ENCODE peak calls at places on chromosomes 5 and 9, in nine cellular contexts. I is stomach, X is brain microvascular endothelial cell, E is AG09309, Y is ovary, Q is K562, R is WTC11, S is bronchial epithelial cell, L is neural crest cell. O is an unnamed sample.

GRCh38 chr5:125401724-125402622 is 655.5 kb upstream of the ZNF608 start:
- DNase-seq in R (no peak), Y (no peak), E (no peak), X (no peak), L (no peak), I (no peak), Q (no peak), S (peak), O (peak)

GRCh38 chr9:102779341-102779740 is 215.8 kb upstream of the CYLC2 start:
- DNase-seq in Y (no peak), S (no peak), Q (no peak), X (no peak), L (no peak), R (no peak), I (no peak), E (no peak), O (peak)

GRCh38 chr9:36337865-36338264 is 62.2 kb downstream of the RNF38 start:
- DNase-seq in R (no peak), S (peak), L (no peak), X (no peak), Q (no peak), Y (no peak), E (no peak), I (no peak), O (peak)

GRCh38 chr9:131530930-131531832 is at the start of gene UCK1:
- DNase-seq in X (peak), Q (peak), Y (peak), R (peak), I (peak), L (peak), S (peak), E (peak), O (peak)

GRCh38 chr9:31259824-31260223 is 1124.6 kb upstream of the ACO1 start:
- DNase-seq in L (no peak), R (no peak), Q (no peak), Y (no peak), S (no peak), I (no peak), X (no peak), E (no peak), O (no peak)

GRCh38 chr5:153900703-153901395 is 137.9 kb downstream of the FAM114A2 start:
- DNase-seq in X (peak), Q (no peak), L (no peak), R (no peak), S (peak), Y (no peak), I (no peak), E (peak), O (peak)

GRCh38 chr5:158958048-158958994 is 141.4 kb downstream of the EBF1 start:
- DNase-seq in L (no peak), E (no peak), I (no peak), X (no peak), S (no peak), Y (no peak), Q (no peak), R (peak), O (no peak)

GRCh38 chr5:170333161-170333909 is 35.8 kb upstream of the LCP2 start:
- DNase-seq in I (peak), Q (peak), E (no peak), X (no peak), Y (no peak), L (peak), R (peak), S (no peak), O (peak)

GRCh38 chr5:172479034-172479783 is 24.9 kb upstream of the SH3PXD2B start:
- DNase-seq in Q (peak), Y (peak), L (peak), R (peak), I (peak), S (peak), E (peak), X (peak), O (peak)

GRCh38 chr5:75054110-75054930 is 2.0 kb upstream of the GCNT4 start:
- DNase-seq in S (peak), I (peak), X (peak), R (peak), Q (no peak), Y (no peak), E (peak), L (peak), O (no peak)

GRCh38 chr5:75052461-75053285 is at the start of gene GCNT4:
- DNase-seq in L (peak), R (peak), X (no peak), S (no peak), E (no peak), I (peak), Q (no peak), Y (peak), O (peak)

GRCh38 chr5:75055727-75056144 is 3.4 kb upstream of the GCNT4 start:
- DNase-seq in L (no peak), Q (no peak), R (peak), X (peak), E (no peak), S (no peak), I (no peak), Y (no peak), O (no peak)

GRCh38 chr5:75051217-75051751 is 1.1 kb downstream of the GCNT4 start:
- DNase-seq in E (no peak), I (peak), S (no peak), X (no peak), R (no peak), L (no peak), Q (no peak), Y (no peak), O (no peak)

GRCh38 chr5:75053286-75054109 is 1.1 kb upstream of the GCNT4 start:
- DNase-seq in X (peak), E (peak), R (peak), S (peak), Q (peak), I (peak), Y (peak), L (peak), O (peak)
- TF ChIP-seq CTCF in X (peak), E (peak), R (no peak), S (peak), Q (no peak), I (no peak), Y (no peak), L (peak), O (peak)

GRCh38 chr9:72362680-72363139 is 2.3 kb downstream of the ZFAND5 start:
- DNase-seq in R (no peak), Y (peak), Q (peak), X (peak), L (peak), E (peak), I (peak), S (peak), O (peak)
- TF ChIP-seq CTCF in R (no peak), Y (no peak), Q (no peak), X (no peak), L (no peak), E (no peak), I (no peak), S (no peak), O (no peak)

GRCh38 chr9:38309324-38310195 is 82.9 kb upstream of the ALDH1B1 start:
- DNase-seq in L (no peak), Y (peak), S (no peak), E (no peak), Q (no peak), R (no peak), X (no peak), I (no peak), O (no peak)

GRCh38 chr9:38313421-38313820 is 79.1 kb upstream of the ALDH1B1 start:
- DNase-seq in I (no peak), Y (no peak), Q (no peak), X (no peak), S (no peak), E (no peak), R (no peak), L (no peak), O (no peak)

GRCh38 chr9:38311382-38312270 is 80.9 kb upstream of the ALDH1B1 start:
- DNase-seq in E (no peak), L (no peak), X (no peak), Y (peak), S (no peak), Q (no peak), R (no peak), I (no peak), O (no peak)

GRCh38 chr9:38315085-38315595 is 77.4 kb upstream of the ALDH1B1 start:
- DNase-seq in S (no peak), X (no peak), R (no peak), Q (no peak), L (no peak), Y (no peak), I (no peak), E (no peak), O (no peak)

DNA sequence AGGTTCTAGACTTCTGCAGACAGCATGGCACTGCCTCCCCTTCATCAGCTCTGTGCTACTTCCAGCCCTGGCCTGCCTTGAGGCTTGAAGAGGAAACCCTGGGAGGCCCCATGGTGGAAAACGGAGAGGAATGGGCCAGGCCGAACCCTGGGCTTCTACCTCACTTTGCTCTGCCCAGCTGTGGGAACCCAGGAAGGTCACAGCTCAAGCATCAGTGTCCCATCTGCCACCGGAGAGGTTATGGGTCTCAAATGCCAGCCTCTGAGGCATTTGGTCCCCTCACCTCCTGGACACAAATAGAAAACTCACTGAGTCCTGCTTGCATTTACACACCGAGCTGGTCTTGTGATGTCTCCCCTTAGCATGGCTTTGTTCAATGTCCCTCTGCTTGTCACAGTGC is 80.1 kb upstream of the ALDH1B1 start:
- DNase-seq in R (no peak), L (no peak), Y (no peak), E (no peak), X (no peak), S (no peak), I (no peak), Q (no peak), O (no peak)
- TF ChIP-seq CTCF in R (no peak), L (no peak), Y (no peak), E (no peak), X (no peak), S (no peak), I (no peak), Q (no peak), O (no peak)

DNA sequence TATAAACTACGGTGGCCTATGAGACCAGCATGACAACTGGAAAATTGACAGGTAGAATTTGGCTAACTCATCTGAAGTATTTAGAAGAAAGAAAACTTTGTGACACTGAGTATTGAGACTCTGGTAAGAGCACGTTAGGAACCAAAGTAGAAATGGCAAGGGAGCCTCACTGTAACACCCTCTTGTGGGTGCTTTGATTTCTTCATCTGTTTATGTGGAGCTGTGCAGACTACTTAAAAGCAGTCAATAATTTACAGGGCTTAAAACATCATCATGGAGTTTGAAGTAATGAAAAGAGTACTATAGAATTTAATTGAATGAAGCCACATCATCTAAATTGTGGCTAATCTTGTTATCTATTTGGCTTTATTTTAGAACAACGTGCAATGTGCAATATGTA is 414.2 kb downstream of the CCDC171 start:
- DNase-seq in R (no peak), L (no peak), Y (no peak), S (no peak), E (no peak), Q (no peak), X (no peak), I (no peak), O (no peak)
- TF ChIP-seq CTCF in R (no peak), L (no peak), Y (no peak), S (no peak), E (peak), Q (no peak), X (peak), I (no peak), O (no peak)

DNA sequence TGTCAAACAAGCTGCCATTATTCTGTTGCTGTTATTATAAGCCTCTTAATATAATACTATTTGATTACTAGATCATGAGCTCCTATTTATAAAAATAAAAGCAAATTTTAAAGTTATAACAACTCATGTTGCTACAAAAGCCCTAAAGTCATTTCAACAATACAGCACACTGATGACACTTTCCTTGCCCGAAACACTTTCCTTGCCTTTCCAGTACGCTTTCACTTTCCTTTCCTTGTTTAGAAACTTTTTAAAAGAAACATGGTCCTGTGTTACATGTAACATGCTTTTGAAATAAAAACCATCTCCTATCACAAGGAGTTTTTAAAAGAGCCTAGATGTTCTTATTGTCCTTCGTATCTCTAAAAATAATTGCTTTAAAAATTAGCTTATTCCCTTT is 688.4 kb downstream of the PTPRD start:
- DNase-seq in R (no peak), I (no peak), E (no peak), Q (no peak), S (no peak), L (no peak), Y (no peak), X (no peak), O (no peak)
- TF ChIP-seq CTCF in R (no peak), I (no peak), E (no peak), Q (no peak), S (no peak), L (no peak), Y (no peak), X (no peak), O (no peak)

GRCh38 chr9:89439571-89439970 is 58.3 kb downstream of the SEMA4D start:
- DNase-seq in R (no peak), L (no peak), S (no peak), E (no peak), X (no peak), Q (no peak), I (no peak), Y (no peak), O (no peak)
- TF ChIP-seq CTCF in R (no peak), L (no peak), S (no peak), E (no peak), X (no peak), Q (no peak), I (no peak), Y (no peak), O (no peak)

DNA sequence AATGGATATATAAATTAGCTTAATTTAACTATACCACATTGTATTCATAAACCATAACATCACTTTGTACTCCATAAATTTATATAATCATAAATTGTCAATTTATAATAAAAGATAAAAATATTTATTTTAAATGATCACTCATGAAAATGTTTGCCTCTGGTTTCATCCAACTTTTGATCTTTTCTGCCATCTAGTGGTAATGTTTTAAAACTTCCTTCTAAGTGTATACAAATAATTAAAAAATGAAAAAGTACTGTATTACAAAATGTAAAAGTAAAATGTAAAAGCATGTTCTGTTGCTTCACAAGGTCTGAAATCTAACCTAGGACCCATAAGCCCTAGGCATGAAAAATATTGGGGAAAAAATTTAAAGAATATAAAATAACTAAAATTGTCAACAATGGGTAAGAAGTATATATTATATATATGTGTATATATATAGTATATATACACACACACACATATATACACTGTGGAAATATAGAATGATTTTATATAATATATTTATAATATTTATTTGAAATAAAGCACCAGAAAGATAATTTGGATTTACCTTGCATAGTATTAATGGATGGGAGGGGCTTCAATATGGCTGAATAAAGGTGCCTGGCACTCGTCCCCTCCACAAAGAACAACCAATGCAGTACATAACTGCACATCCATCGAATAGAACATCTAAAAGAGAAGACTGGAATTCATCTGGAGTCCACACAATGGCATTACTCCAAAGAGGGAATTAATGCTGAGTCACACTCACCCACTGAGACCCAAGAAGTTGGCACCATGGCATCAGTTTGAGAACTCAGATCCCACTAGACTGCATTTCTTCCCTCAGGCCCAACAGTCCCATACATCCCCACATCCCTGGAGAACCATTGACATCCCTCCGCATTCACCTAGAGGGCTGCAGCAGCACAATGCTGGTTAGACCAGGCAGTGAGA is 32.5 kb downstream of the ANXA1 start:
- DNase-seq in I (no peak), Y (no peak), R (no peak), S (peak), X (no peak), Q (peak), L (no peak), E (peak), O (peak)
- TF ChIP-seq CTCF in I (no peak), Y (no peak), R (peak), S (no peak), X (peak), Q (no peak), L (peak), E (peak), O (peak)

DNA sequence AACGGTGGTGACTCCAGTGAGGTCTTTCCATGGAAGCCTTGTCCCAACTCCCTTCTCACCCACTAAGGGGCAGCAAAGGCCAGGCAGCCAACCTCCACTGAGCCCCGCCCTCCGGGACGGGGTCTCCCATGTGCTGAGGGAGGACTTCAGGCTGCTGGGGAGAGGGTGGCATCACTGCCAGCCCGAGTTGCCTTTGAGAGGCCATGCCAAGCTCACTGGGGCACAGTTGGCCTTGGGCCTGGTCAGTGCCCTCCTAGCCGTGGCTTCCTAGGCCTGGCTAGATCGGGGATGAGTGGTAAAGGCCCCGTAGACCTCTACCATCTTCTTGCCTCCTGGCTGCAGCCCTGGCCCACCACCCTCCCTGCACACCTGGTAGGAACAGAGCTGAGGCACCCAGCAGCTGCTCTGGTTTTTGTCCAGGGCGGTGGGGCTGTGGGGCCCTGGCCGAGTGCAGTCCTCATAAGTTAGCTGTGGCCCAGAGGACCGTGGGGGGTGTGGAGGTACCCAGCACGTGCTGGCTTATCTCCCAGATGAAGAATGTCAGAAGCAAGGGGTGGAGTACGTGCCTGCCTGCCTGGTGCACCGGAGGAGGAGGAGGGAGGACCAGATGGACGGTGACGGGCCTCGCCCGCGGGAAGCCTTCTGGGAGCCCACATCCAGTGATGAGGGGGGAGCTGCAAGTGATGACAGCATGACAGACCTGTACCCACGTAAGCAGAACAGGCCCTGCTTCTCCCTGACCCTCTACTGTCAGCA is 3.2 kb downstream of the SURF2 start:
- DNase-seq in Q (peak), Y (no peak), R (peak), S (no peak), E (no peak), I (no peak), L (no peak), X (no peak), O (peak)
- TF ChIP-seq CTCF in Q (peak), Y (no peak), R (no peak), S (peak), E (peak), I (no peak), L (peak), X (peak), O (no peak)

DNA sequence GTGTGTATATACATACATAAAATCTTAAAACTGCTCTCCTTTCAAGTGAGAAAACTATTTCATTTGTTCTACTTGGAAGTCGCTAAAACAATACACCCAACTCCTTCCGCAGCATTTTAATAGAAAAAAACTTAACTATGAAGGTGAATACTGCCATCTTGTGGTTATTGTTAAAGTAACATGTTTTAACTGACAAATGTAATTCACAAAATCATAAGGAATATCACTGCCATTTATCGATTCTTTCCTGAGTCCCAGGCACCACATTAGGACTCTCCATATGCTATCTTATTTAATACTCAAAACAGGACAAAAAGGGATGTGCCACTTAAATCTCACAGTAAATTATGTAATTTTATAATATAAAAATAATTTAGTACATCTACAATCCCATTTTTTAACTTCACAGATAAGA is 130.5 kb upstream of the ITGA1 start:
- DNase-seq in X (no peak), L (no peak), S (peak), Q (peak), R (no peak), I (no peak), Y (no peak), E (peak), O (peak)
- TF ChIP-seq CTCF in X (peak), L (peak), S (peak), Q (no peak), R (peak), I (peak), Y (peak), E (peak), O (peak)

GRCh38 chr5:179795863-179796833 is 2.4 kb downstream of the LTC4S start:
- DNase-seq in R (peak), S (peak), X (peak), E (no peak), Q (no peak), L (peak), Y (peak), I (peak), O (peak)
- TF ChIP-seq CTCF in R (peak), S (peak), X (peak), E (peak), Q (no peak), L (peak), Y (peak), I (peak), O (peak)

O was measured in MCF 10A.